ENCODE peak calls at places on chromosome 15, in six cellular contexts. X, P, A, E, Y and V are unnamed samples.

GRCh38 chr15:73538563-73539211 is 94.5 kb downstream of the NPTN start:
- DNase-seq in X (no peak), E (no peak), Y (no peak), P (no peak), A (no peak), V (no peak)

GRCh38 chr15:90004252-90004651 is 3.1 kb downstream of the ZNF710 start:
- DNase-seq in X (peak; percentile 49), A (no peak), E (no peak), Y (no peak), P (no peak), V (peak; percentile 7)

GRCh38 chr15:89103481-89104171 is 15.4 kb downstream of the ABHD2 start:
- DNase-seq in A (no peak), Y (no peak), P (no peak), X (no peak), E (no peak), V (no peak)

GRCh38 chr15:98143116-98143515 is 182.6 kb downstream of the ARRDC4 start:
- DNase-seq in P (no peak), E (no peak), A (no peak), Y (no peak), X (no peak), V (no peak)

GRCh38 chr15:50164458-50164857 is 17.5 kb upstream of the SLC27A2 start:
- DNase-seq in A (no peak), P (no peak), X (no peak), E (no peak), Y (no peak), V (no peak)

GRCh38 chr15:40118473-40118872 is 9.8 kb upstream of the BMF start:
- DNase-seq in Y (no peak), P (no peak), A (no peak), X (no peak), E (no peak), V (no peak)

GRCh38 chr15:86155551-86155950 is 75.9 kb downstream of the AGBL1 start:
- DNase-seq in E (no peak), P (no peak), A (no peak), Y (no peak), X (no peak), V (no peak)

GRCh38 chr15:92383528-92384326 is 10.0 kb upstream of the ST8SIA2 start:
- DNase-seq in X (peak; percentile 68), E (no peak), P (no peak), A (no peak), Y (no peak), V (peak; percentile 21)

GRCh38 chr15:23565395-23566069 is at the start of gene MKRN3:
- DNase-seq in P (no peak), E (peak; percentile 40), X (no peak), Y (peak; percentile 4), A (peak; percentile 53), V (no peak)

GRCh38 chr15:72824112-72824511 is 40.6 kb upstream of the ADPGK start:
- DNase-seq in A (no peak), E (no peak), P (no peak), Y (no peak), X (no peak), V (no peak)

GRCh38 chr15:44501768-44502366 is 35.1 kb upstream of the EIF3J start:
- DNase-seq in X (peak; percentile 25), Y (no peak), A (no peak), P (no peak), E (no peak), V (no peak)

GRCh38 chr15:45338417-45338816 is 39.9 kb downstream of the GATM start:
- DNase-seq in A (no peak), E (no peak), P (no peak), X (peak; percentile 11), Y (no peak), V (no peak)

GRCh38 chr15:47688573-47689086 is 28.7 kb upstream of the SEMA6D start:
- DNase-seq in P (no peak), A (no peak), Y (no peak), E (no peak), X (no peak), V (peak; percentile 16)

GRCh38 chr15:98903377-98904018 is 104.1 kb downstream of the PGPEP1L start:
- DNase-seq in Y (no peak), X (no peak), A (no peak), P (no peak), E (no peak), V (peak; percentile 83)

GRCh38 chr15:32867313-32867626 is 149.5 kb downstream of the GREM1 start:
- DNase-seq in A (no peak), Y (no peak), X (no peak), E (no peak), P (no peak), V (peak; percentile 84)

GRCh38 chr15:68234060-68234459 is 4.5 kb upstream of the CLN6 start:
- DNase-seq in X (peak; percentile 53), E (no peak), A (no peak), Y (no peak), P (peak; percentile 3), V (no peak)

GRCh38 chr15:42068601-42069000 is 25.8 kb downstream of the PLA2G4D start:
- DNase-seq in Y (no peak), A (no peak), E (no peak), X (no peak), P (no peak), V (no peak)

GRCh38 chr15:62979252-62979651 is 63.3 kb upstream of the TPM1 start:
- DNase-seq in A (no peak), X (no peak), E (no peak), P (no peak), Y (no peak), V (no peak)

GRCh38 chr15:96916750-96917149 is 586.2 kb downstream of the NR2F2 start:
- DNase-seq in X (no peak), A (no peak), P (no peak), Y (no peak), E (no peak), V (no peak)

GRCh38 chr15:52144656-52145055 is 32.1 kb upstream of the BCL2L10 start:
- DNase-seq in A (no peak), X (no peak), P (no peak), Y (no peak), E (no peak), V (peak; percentile 57)

GRCh38 chr15:97082835-97083234 is 752.3 kb downstream of the NR2F2 start:
- DNase-seq in X (no peak), Y (no peak), A (no peak), P (no peak), E (no peak), V (no peak)

GRCh38 chr15:65365229-65365628 is 12.6 kb downstream of the IGDCC3 start:
- DNase-seq in A (no peak), X (no peak), Y (no peak), E (no peak), P (no peak), V (no peak)

GRCh38 chr15:38090223-38090622 is 155.8 kb downstream of the TMCO5A start:
- DNase-seq in A (no peak), Y (no peak), X (no peak), E (no peak), P (no peak), V (no peak)

GRCh38 chr15:59329570-59330350 is 42.9 kb downstream of the MYO1E start:
- DNase-seq in E (no peak), P (no peak), Y (no peak), X (peak; percentile 42), A (no peak), V (peak; percentile 91)

GRCh38 chr15:94793641-94794040 is 562.3 kb downstream of the MCTP2 start:
- DNase-seq in X (peak; percentile 44), P (no peak), A (no peak), Y (no peak), E (no peak), V (peak; percentile 52)

GRCh38 chr15:51132384-51133139 is 37.9 kb upstream of the TNFAIP8L3 start:
- DNase-seq in A (no peak), X (peak; percentile 43), E (peak; percentile 24), Y (no peak), P (peak; percentile 55), V (peak; percentile 96)

GRCh38 chr15:55240125-55240760 is 43.5 kb upstream of the RSL24D1 start:
- DNase-seq in P (no peak), X (no peak), Y (no peak), E (no peak), A (no peak), V (no peak)

GRCh38 chr15:91853968-91854943 is 748 bp downstream of the SLCO3A1 start:
- DNase-seq in P (no peak), X (peak; percentile 49), Y (no peak), A (no peak), E (peak; percentile 76), V (no peak)

GRCh38 chr15:70587896-70588567 is 175.3 kb downstream of the UACA start:
- DNase-seq in A (no peak), P (no peak), E (no peak), Y (no peak), X (no peak), V (no peak)

GRCh38 chr15:68599560-68600071 is 20.8 kb downstream of the CORO2B start:
- DNase-seq in X (peak; percentile 50), E (peak; percentile 55), P (no peak), A (no peak), Y (no peak), V (peak; percentile 71)

GRCh38 chr15:28992340-28992864 is 106.6 kb downstream of the APBA2 start:
- DNase-seq in X (no peak), P (no peak), A (no peak), E (no peak), Y (no peak), V (no peak)

GRCh38 chr15:66542896-66543295 is 22.9 kb downstream of the LCTL start:
- DNase-seq in Y (no peak), X (no peak), E (no peak), A (no peak), P (no peak), V (no peak)